ENCODE peak calls at places on chromosome 9, in seven cellular contexts. U is B cell, I is astrocyte of the spinal cord, D is Panc1, J is H7, R is heart left ventricle, L is choroid plexus epithelial cell. F is an unnamed sample.

GRCh38 chr9:751137-752051 is 90.1 kb upstream of the DMRT1 start:
- DNase-seq in R (no peak), L (peak), I (no peak), D (no peak), U (no peak), J (no peak), F (no peak)

GRCh38 chr9:78292026-78292425 is 4.9 kb upstream of the PSAT1 start:
- DNase-seq in J (no peak), R (no peak), U (no peak), D (no peak), I (no peak), L (no peak), F (no peak)

GRCh38 chr9:859251-859650 is 17.8 kb downstream of the DMRT1 start:
- DNase-seq in D (no peak), R (no peak), J (no peak), L (no peak), I (no peak), U (peak), F (no peak)

GRCh38 chr9:79701651-79702050 is 129.9 kb downstream of the TLE4 start:
- DNase-seq in U (no peak), J (no peak), L (no peak), D (no peak), R (peak), I (no peak), F (no peak)

GRCh38 chr9:34577635-34578240 is 11.8 kb downstream of the CNTFR start:
- DNase-seq in J (peak), U (no peak), I (no peak), R (no peak), D (no peak), L (no peak), F (peak)

GRCh38 chr9:87732756-87733155 is 6.8 kb downstream of the CTSL start:
- DNase-seq in U (no peak), L (no peak), J (no peak), D (no peak), R (no peak), I (no peak), F (no peak)

GRCh38 chr9:136619742-136620440 is 42.8 kb upstream of the EGFL7 start:
- DNase-seq in D (no peak), U (no peak), I (peak), R (peak), L (peak), J (no peak), F (no peak)

GRCh38 chr9:126420148-126420547 is 93.5 kb downstream of the MVB12B start:
- DNase-seq in L (no peak), R (no peak), J (no peak), D (no peak), U (no peak), I (no peak), F (no peak)

GRCh38 chr9:97109194-97109811 is 70.4 kb upstream of the CTSV start:
- DNase-seq in J (peak), L (peak), U (no peak), I (peak), D (peak), R (peak), F (peak)

GRCh38 chr9:124242331-124243194 is 15.2 kb upstream of the NEK6 start:
- DNase-seq in I (peak), J (peak), L (peak), D (no peak), R (peak), U (no peak), F (peak)

F was measured in ELF-1.